ENCODE peak calls at places on chromosomes 1 and 21, in seven cellular contexts. M is fibroblast of lung; H is Right ventricle myocardium superior; U is heart right ventricle; W is effector memory CD8-positive, alpha-beta T cell; A is nucleus accumbens; L is WTC11. R is an unnamed sample.

GRCh38 chr1:59498640-59499039 is 201.7 kb downstream of the FGGY start:
- DNase-seq in W (no peak), H (no peak), M (peak; percentile 67), U (peak; percentile 14), L (no peak), A (no peak), R (peak; percentile 17)

GRCh38 chr1:75543705-75544104 is 67.2 kb downstream of the SLC44A5 start:
- DNase-seq in U (no peak), H (no peak), L (no peak), M (peak; percentile 42), W (no peak), A (no peak), R (no peak)

GRCh38 chr1:64891440-64891815 is 74.9 kb downstream of the JAK1 start:
- DNase-seq in M (no peak), W (peak; percentile 22), L (no peak), A (no peak), H (no peak), U (no peak), R (no peak)

GRCh38 chr1:64019818-64020217 is 183.6 kb upstream of the UBE2U start:
- DNase-seq in U (no peak), M (peak; percentile 69), A (no peak), W (no peak), H (no peak), L (no peak), R (no peak)

GRCh38 chr1:33970148-33970825 is 106.4 kb downstream of the HMGB4 start:
- DNase-seq in W (no peak), A (no peak), H (no peak), L (peak; percentile 29), U (no peak), M (no peak), R (no peak)

GRCh38 chr1:236523704-236524141 is at the start of gene LGALS8:
- DNase-seq in M (peak; percentile 84), H (peak; percentile 95), W (peak; percentile 71), U (peak; percentile 92), A (peak; percentile 43), L (peak; percentile 63), R (peak; percentile 89)

GRCh38 chr1:32338637-32339145 is 2.7 kb upstream of the MARCKSL1 start:
- DNase-seq in A (no peak), L (no peak), U (no peak), H (peak; percentile 43), M (no peak), W (no peak), R (no peak)

GRCh38 chr1:113990541-113990940 is 11.3 kb downstream of the OLFML3 start:
- DNase-seq in U (no peak), L (no peak), M (no peak), W (no peak), A (no peak), H (no peak), R (no peak)

GRCh38 chr1:11134352-11135266 is 34.9 kb upstream of the EXOSC10 start:
- DNase-seq in H (peak; percentile 46), W (no peak), L (no peak), A (no peak), U (no peak), M (peak; percentile 30), R (peak; percentile 67)

GRCh38 chr1:105138445-105138821 is 1388.7 kb downstream of the AMY1C start:
- DNase-seq in H (peak; percentile 42), W (no peak), M (no peak), U (no peak), L (no peak), A (no peak), R (no peak)

GRCh38 chr1:199046618-199047017 is 407.8 kb downstream of the PTPRC start:
- DNase-seq in U (no peak), A (no peak), L (no peak), H (no peak), M (no peak), W (no peak), R (no peak)

GRCh38 chr21:34639882-34640788 is 25.2 kb upstream of the RCAN1 start:
- DNase-seq in U (no peak), H (no peak), A (no peak), W (no peak), M (no peak), L (no peak), R (no peak)

GRCh38 chr21:45986316-45987051 is 4.9 kb downstream of the COL6A1 start:
- DNase-seq in U (no peak), M (no peak), A (no peak), W (no peak), H (peak; percentile 32), L (peak; percentile 8), R (no peak)

GRCh38 chr1:145886811-145887210 is 1.1 kb upstream of the ANKRD35 start:
- DNase-seq in L (no peak), M (no peak), U (peak; percentile 29), W (no peak), H (no peak), A (no peak), R (no peak)

GRCh38 chr1:218112862-218113261 is 172.2 kb upstream of the RRP15 start:
- DNase-seq in W (no peak), M (no peak), L (no peak), H (no peak), U (no peak), A (no peak), R (no peak)

GRCh38 chr21:14767192-14767852 is 221.2 kb upstream of the SAMSN1 start:
- DNase-seq in A (no peak), W (no peak), M (no peak), U (no peak), L (no peak), H (no peak), R (no peak)

GRCh38 chr1:62800825-62801306 is 16.9 kb downstream of the ATG4C start:
- DNase-seq in U (no peak), M (peak; percentile 12), H (no peak), A (no peak), W (no peak), L (no peak), R (no peak)

GRCh38 chr1:37634554-37635308 is at the start of gene RSPO1:
- DNase-seq in H (no peak), M (peak; percentile 15), A (no peak), U (no peak), L (peak; percentile 34), W (no peak), R (peak; percentile 40)